ENCODE peak calls at places on chromosomes 7 and 10, in seven cellular contexts. One of them, this sample, is unnamed.

GRCh38 chr7:73786588-73786987 is 16.5 kb upstream of the CLDN3 start:
- DNase-seq in astrocyte of the spinal cord: no peak
- DNase-seq in dorsolateral prefrontal cortex: no peak
- DNase-seq in CD8-positive, alpha-beta T cell: no peak
- DNase-seq in coronary artery: no peak
- DNase-seq in HFF-Myc: no peak
- DNase-seq in brain microvascular endothelial cell: no peak
- DNase-seq in this sample: no peak

GRCh38 chr7:55425141-55425752 is 60.1 kb downstream of the LANCL2 start:
- DNase-seq in HFF-Myc: no peak
- DNase-seq in brain microvascular endothelial cell: no peak
- DNase-seq in dorsolateral prefrontal cortex: no peak
- DNase-seq in astrocyte of the spinal cord: no peak
- DNase-seq in CD8-positive, alpha-beta T cell: no peak
- DNase-seq in coronary artery: no peak
- DNase-seq in this sample: no peak

GRCh38 chr10:2214805-2215204 is 477.5 kb upstream of the ADARB2 start:
- DNase-seq in coronary artery: no peak
- DNase-seq in HFF-Myc: no peak
- DNase-seq in astrocyte of the spinal cord: no peak
- DNase-seq in CD8-positive, alpha-beta T cell: no peak
- DNase-seq in brain microvascular endothelial cell: no peak
- DNase-seq in dorsolateral prefrontal cortex: no peak
- DNase-seq in this sample: no peak

GRCh38 chr7:42790196-42790595 is 121.7 kb downstream of the C7orf25 start:
- DNase-seq in coronary artery: no peak
- DNase-seq in brain microvascular endothelial cell: peak
- DNase-seq in dorsolateral prefrontal cortex: no peak
- DNase-seq in astrocyte of the spinal cord: peak
- DNase-seq in CD8-positive, alpha-beta T cell: no peak
- DNase-seq in HFF-Myc: peak
- DNase-seq in this sample: no peak

GRCh38 chr7:149713731-149714068 is 59.7 kb downstream of the ZNF467 start:
- DNase-seq in HFF-Myc: no peak
- DNase-seq in coronary artery: peak
- DNase-seq in brain microvascular endothelial cell: no peak
- DNase-seq in astrocyte of the spinal cord: no peak
- DNase-seq in CD8-positive, alpha-beta T cell: peak
- DNase-seq in dorsolateral prefrontal cortex: no peak
- DNase-seq in this sample: no peak

GRCh38 chr10:58435297-58435696 is 50.1 kb downstream of the TFAM start:
- DNase-seq in HFF-Myc: peak
- DNase-seq in brain microvascular endothelial cell: peak
- DNase-seq in CD8-positive, alpha-beta T cell: no peak
- DNase-seq in astrocyte of the spinal cord: peak
- DNase-seq in dorsolateral prefrontal cortex: no peak
- DNase-seq in coronary artery: peak
- DNase-seq in this sample: peak

GRCh38 chr10:63421591-63421990 is 44.2 kb downstream of the JMJD1C start:
- DNase-seq in coronary artery: no peak
- DNase-seq in brain microvascular endothelial cell: no peak
- DNase-seq in HFF-Myc: no peak
- DNase-seq in CD8-positive, alpha-beta T cell: no peak
- DNase-seq in dorsolateral prefrontal cortex: no peak
- DNase-seq in astrocyte of the spinal cord: no peak
- DNase-seq in this sample: no peak

GRCh38 chr10:34405611-34406462 is 409.3 kb downstream of the PARD3 start:
- DNase-seq in dorsolateral prefrontal cortex: no peak
- DNase-seq in brain microvascular endothelial cell: no peak
- DNase-seq in HFF-Myc: no peak
- DNase-seq in CD8-positive, alpha-beta T cell: no peak
- DNase-seq in coronary artery: no peak
- DNase-seq in astrocyte of the spinal cord: peak
- DNase-seq in this sample: no peak

GRCh38 chr7:88027724-88028123 is 93.7 kb downstream of the ADAM22 start:
- DNase-seq in dorsolateral prefrontal cortex: no peak
- DNase-seq in coronary artery: no peak
- DNase-seq in CD8-positive, alpha-beta T cell: no peak
- DNase-seq in astrocyte of the spinal cord: no peak
- DNase-seq in brain microvascular endothelial cell: no peak
- DNase-seq in HFF-Myc: no peak
- DNase-seq in this sample: no peak

GRCh38 chr7:6385110-6385792 is 62.5 kb downstream of the DAGLB start:
- DNase-seq in astrocyte of the spinal cord: peak
- DNase-seq in CD8-positive, alpha-beta T cell: no peak
- DNase-seq in HFF-Myc: peak
- DNase-seq in dorsolateral prefrontal cortex: no peak
- DNase-seq in coronary artery: no peak
- DNase-seq in brain microvascular endothelial cell: peak
- DNase-seq in this sample: peak

GRCh38 chr10:34866848-34867247 is 51.8 kb upstream of the PARD3 start:
- DNase-seq in CD8-positive, alpha-beta T cell: no peak
- DNase-seq in coronary artery: no peak
- DNase-seq in HFF-Myc: no peak
- DNase-seq in astrocyte of the spinal cord: no peak
- DNase-seq in dorsolateral prefrontal cortex: no peak
- DNase-seq in brain microvascular endothelial cell: no peak
- DNase-seq in this sample: no peak

GRCh38 chr7:1555046-1555812 is 776 bp downstream of the TMEM184A start:
- DNase-seq in brain microvascular endothelial cell: peak
- DNase-seq in HFF-Myc: no peak
- DNase-seq in coronary artery: peak
- DNase-seq in dorsolateral prefrontal cortex: no peak
- DNase-seq in CD8-positive, alpha-beta T cell: no peak
- DNase-seq in astrocyte of the spinal cord: peak
- DNase-seq in this sample: no peak

GRCh38 chr7:55469271-55469681 is 103.0 kb downstream of the VOPP1 start:
- DNase-seq in dorsolateral prefrontal cortex: no peak
- DNase-seq in coronary artery: no peak
- DNase-seq in CD8-positive, alpha-beta T cell: peak
- DNase-seq in brain microvascular endothelial cell: no peak
- DNase-seq in HFF-Myc: no peak
- DNase-seq in astrocyte of the spinal cord: no peak
- DNase-seq in this sample: no peak

GRCh38 chr10:37146443-37146842 is 21.0 kb downstream of the ANKRD30A start:
- DNase-seq in CD8-positive, alpha-beta T cell: no peak
- DNase-seq in brain microvascular endothelial cell: no peak
- DNase-seq in HFF-Myc: no peak
- DNase-seq in dorsolateral prefrontal cortex: no peak
- DNase-seq in coronary artery: no peak
- DNase-seq in astrocyte of the spinal cord: no peak
- DNase-seq in this sample: no peak

GRCh38 chr10:7233259-7233991 is 177.4 kb downstream of the SFMBT2 start:
- DNase-seq in coronary artery: no peak
- DNase-seq in brain microvascular endothelial cell: no peak
- DNase-seq in astrocyte of the spinal cord: no peak
- DNase-seq in HFF-Myc: no peak
- DNase-seq in dorsolateral prefrontal cortex: no peak
- DNase-seq in CD8-positive, alpha-beta T cell: no peak
- DNase-seq in this sample: no peak

GRCh38 chr10:123140164-123140982 is 4.6 kb downstream of the HMX3 start:
- DNase-seq in dorsolateral prefrontal cortex: no peak
- DNase-seq in CD8-positive, alpha-beta T cell: no peak
- DNase-seq in brain microvascular endothelial cell: no peak
- DNase-seq in astrocyte of the spinal cord: no peak
- DNase-seq in coronary artery: no peak
- DNase-seq in HFF-Myc: no peak
- DNase-seq in this sample: no peak

GRCh38 chr10:75592014-75592842 is 160.8 kb downstream of the LRMDA start:
- DNase-seq in dorsolateral prefrontal cortex: no peak
- DNase-seq in CD8-positive, alpha-beta T cell: no peak
- DNase-seq in coronary artery: no peak
- DNase-seq in brain microvascular endothelial cell: no peak
- DNase-seq in astrocyte of the spinal cord: no peak
- DNase-seq in HFF-Myc: no peak
- DNase-seq in this sample: no peak

GRCh38 chr7:130994378-130995115 is 260.5 kb upstream of the KLF14 start:
- DNase-seq in dorsolateral prefrontal cortex: no peak
- DNase-seq in coronary artery: no peak
- DNase-seq in CD8-positive, alpha-beta T cell: no peak
- DNase-seq in astrocyte of the spinal cord: no peak
- DNase-seq in brain microvascular endothelial cell: no peak
- DNase-seq in HFF-Myc: no peak
- DNase-seq in this sample: no peak
- H3K4me3 ChIP-seq in dorsolateral prefrontal cortex: no peak
- H3K4me3 ChIP-seq in coronary artery: peak
- H3K4me3 ChIP-seq in CD8-positive, alpha-beta T cell: no peak
- H3K4me3 ChIP-seq in astrocyte of the spinal cord: no peak
- H3K4me3 ChIP-seq in brain microvascular endothelial cell: no peak
- H3K4me3 ChIP-seq in HFF-Myc: no peak
- H3K4me3 ChIP-seq in this sample: no peak

DNA sequence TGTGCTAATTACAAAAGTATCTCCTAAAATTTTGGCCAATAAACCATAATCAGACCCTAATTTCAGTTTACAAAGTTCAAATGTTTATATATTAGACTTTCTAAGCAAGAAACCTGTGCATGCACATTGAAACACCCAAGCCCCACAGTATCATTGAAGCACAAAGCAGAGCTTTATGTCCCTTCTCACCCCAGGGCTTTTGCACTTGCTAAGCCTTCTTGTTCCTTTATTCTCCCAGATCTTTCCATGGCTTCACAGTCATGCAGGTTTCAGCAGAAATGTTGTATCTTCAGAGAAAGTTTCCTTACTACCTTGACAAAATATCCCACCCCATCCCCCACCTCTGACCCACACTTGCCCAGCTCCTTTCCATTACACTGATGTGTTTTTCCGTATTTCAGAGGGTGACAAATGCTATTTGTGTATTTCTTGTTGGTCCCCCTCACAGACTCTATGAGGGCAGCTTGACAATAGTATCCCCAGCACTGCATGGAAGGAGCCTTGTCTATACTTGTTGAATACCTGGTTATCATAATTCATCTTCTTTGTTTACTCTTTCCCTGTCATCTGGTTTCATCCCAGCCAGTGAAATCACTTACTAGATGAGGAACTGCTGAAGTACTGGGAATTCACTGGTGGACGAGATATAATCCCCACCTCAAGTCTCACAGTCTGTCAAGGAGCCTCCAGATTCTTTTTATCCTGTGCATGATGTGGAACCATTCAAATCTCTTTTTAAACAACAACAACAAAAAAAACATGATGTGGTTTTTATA is 24.0 kb upstream of the PCGF5 start:
- DNase-seq in astrocyte of the spinal cord: no peak
- DNase-seq in coronary artery: no peak
- DNase-seq in brain microvascular endothelial cell: no peak
- DNase-seq in dorsolateral prefrontal cortex: no peak
- DNase-seq in HFF-Myc: no peak
- DNase-seq in CD8-positive, alpha-beta T cell: no peak
- DNase-seq in this sample: no peak
- TF ChIP-seq CTCF in astrocyte of the spinal cord: no peak
- TF ChIP-seq CTCF in coronary artery: no peak
- TF ChIP-seq CTCF in brain microvascular endothelial cell: no peak
- TF ChIP-seq CTCF in dorsolateral prefrontal cortex: no peak
- TF ChIP-seq CTCF in HFF-Myc: no peak
- TF ChIP-seq CTCF in CD8-positive, alpha-beta T cell: no peak
- TF ChIP-seq CTCF in this sample: no peak

GRCh38 chr7:7815395-7815794 is 97.0 kb upstream of the RPA3 start:
- DNase-seq in HFF-Myc: no peak
- DNase-seq in CD8-positive, alpha-beta T cell: no peak
- DNase-seq in astrocyte of the spinal cord: no peak
- DNase-seq in dorsolateral prefrontal cortex: no peak
- DNase-seq in coronary artery: no peak
- DNase-seq in brain microvascular endothelial cell: no peak
- DNase-seq in this sample: no peak
- H3K4me3 ChIP-seq in HFF-Myc: no peak
- H3K4me3 ChIP-seq in CD8-positive, alpha-beta T cell: no peak
- H3K4me3 ChIP-seq in astrocyte of the spinal cord: no peak
- H3K4me3 ChIP-seq in dorsolateral prefrontal cortex: no peak
- H3K4me3 ChIP-seq in coronary artery: no peak
- H3K4me3 ChIP-seq in brain microvascular endothelial cell: no peak
- H3K4me3 ChIP-seq in this sample: no peak

DNA sequence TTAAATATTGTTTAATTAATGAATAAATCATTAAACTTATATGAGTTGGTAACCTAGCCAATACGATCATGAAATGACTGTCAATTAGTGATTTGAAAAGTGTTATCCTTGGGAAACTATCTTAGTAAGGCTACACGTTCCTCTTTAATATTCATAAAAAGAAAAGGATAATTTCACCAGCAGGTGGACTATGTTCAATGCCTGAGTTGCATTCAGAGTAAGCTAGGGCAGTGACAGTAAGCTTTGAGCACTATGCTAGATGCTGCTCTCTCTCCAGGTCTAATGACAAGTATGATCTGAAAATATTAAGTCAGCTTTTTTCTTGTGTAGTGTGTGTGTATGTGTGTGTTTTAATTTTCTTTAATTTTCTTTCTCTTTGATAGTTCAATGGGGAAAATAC is 486.3 kb upstream of the PCDH15 start:
- DNase-seq in coronary artery: no peak
- DNase-seq in dorsolateral prefrontal cortex: no peak
- DNase-seq in astrocyte of the spinal cord: no peak
- DNase-seq in CD8-positive, alpha-beta T cell: no peak
- DNase-seq in HFF-Myc: no peak
- DNase-seq in brain microvascular endothelial cell: no peak
- DNase-seq in this sample: no peak
- TF ChIP-seq CTCF in coronary artery: no peak
- TF ChIP-seq CTCF in dorsolateral prefrontal cortex: no peak
- TF ChIP-seq CTCF in astrocyte of the spinal cord: no peak
- TF ChIP-seq CTCF in CD8-positive, alpha-beta T cell: no peak
- TF ChIP-seq CTCF in HFF-Myc: no peak
- TF ChIP-seq CTCF in brain microvascular endothelial cell: peak
- TF ChIP-seq CTCF in this sample: no peak

DNA sequence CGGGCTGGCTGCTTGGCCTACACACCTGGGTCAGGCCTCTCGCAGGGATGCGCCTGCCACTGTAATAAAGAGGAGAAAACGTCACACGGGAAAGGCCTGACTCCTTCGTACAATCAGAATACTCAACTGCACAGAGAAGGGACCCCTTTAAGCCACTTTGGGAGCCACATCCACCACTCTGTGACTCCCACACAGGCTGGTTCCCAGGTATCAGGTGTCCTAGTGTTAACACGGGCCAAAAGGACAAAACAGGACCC is 5.8 kb upstream of the ZNF736 start:
- DNase-seq in brain microvascular endothelial cell: no peak
- DNase-seq in coronary artery: no peak
- DNase-seq in HFF-Myc: no peak
- DNase-seq in astrocyte of the spinal cord: no peak
- DNase-seq in CD8-positive, alpha-beta T cell: no peak
- DNase-seq in dorsolateral prefrontal cortex: no peak
- DNase-seq in this sample: no peak
- H3K4me3 ChIP-seq in brain microvascular endothelial cell: no peak
- H3K4me3 ChIP-seq in coronary artery: peak
- H3K4me3 ChIP-seq in HFF-Myc: peak
- H3K4me3 ChIP-seq in astrocyte of the spinal cord: peak
- H3K4me3 ChIP-seq in CD8-positive, alpha-beta T cell: peak
- H3K4me3 ChIP-seq in dorsolateral prefrontal cortex: peak
- H3K4me3 ChIP-seq in this sample: peak

GRCh38 chr10:97782455-97783228 is 10.8 kb upstream of the SFRP5 start:
- DNase-seq in HFF-Myc: no peak
- DNase-seq in coronary artery: no peak
- DNase-seq in brain microvascular endothelial cell: no peak
- DNase-seq in CD8-positive, alpha-beta T cell: no peak
- DNase-seq in astrocyte of the spinal cord: no peak
- DNase-seq in dorsolateral prefrontal cortex: no peak
- DNase-seq in this sample: no peak
- TF ChIP-seq CTCF in HFF-Myc: no peak
- TF ChIP-seq CTCF in coronary artery: no peak
- TF ChIP-seq CTCF in brain microvascular endothelial cell: peak
- TF ChIP-seq CTCF in CD8-positive, alpha-beta T cell: no peak
- TF ChIP-seq CTCF in astrocyte of the spinal cord: no peak
- TF ChIP-seq CTCF in dorsolateral prefrontal cortex: no peak
- TF ChIP-seq CTCF in this sample: no peak

This sample was measured in AG09309.